ENCODE peak calls at places on chromosomes 13 and 19, in four cellular contexts. M is progenitor cell of endocrine pancreas, Y is cardiac fibroblast, W is GM20000. L is an unnamed sample.

GRCh38 chr13:35808846-35809245 is 322.3 kb downstream of the DCLK1 start:
- DNase-seq in W (no peak), Y (no peak), M (no peak), L (no peak)

GRCh38 chr13:72536668-72537399 is 190.6 kb downstream of the MZT1 start:
- DNase-seq in M (no peak), Y (no peak), W (no peak), L (no peak)

GRCh38 chr19:12748489-12748888 is 3.1 kb upstream of the BEST2 start:
- DNase-seq in Y (no peak), W (no peak), M (no peak), L (no peak)

GRCh38 chr19:13026478-13026999 is 31.3 kb downstream of the NFIX start:
- DNase-seq in W (no peak), M (no peak), Y (peak), L (no peak)

GRCh38 chr19:1074512-1075283 is 7.7 kb downstream of the ARHGAP45 start:
- DNase-seq in Y (no peak), W (peak), M (no peak), L (no peak)

GRCh38 chr13:70390968-70391367 is 282.7 kb upstream of the KLHL1 start:
- DNase-seq in Y (no peak), M (no peak), W (no peak), L (no peak)

GRCh38 chr19:38838208-38838985 is 6.8 kb upstream of the ECH1 start:
- DNase-seq in M (no peak), W (no peak), Y (no peak), L (no peak)

GRCh38 chr13:73715114-73715909 is 418.9 kb downstream of the KLF12 start:
- DNase-seq in M (no peak), Y (no peak), W (peak), L (no peak)

GRCh38 chr19:14073925-14074838 is 1.6 kb downstream of the MISP3 start:
- DNase-seq in Y (no peak), W (peak), M (no peak), L (peak)

GRCh38 chr19:54724644-54725043 is 402 bp downstream of the KIR3DL3 start:
- DNase-seq in M (no peak), W (no peak), Y (no peak), L (no peak)

GRCh38 chr19:1251503-1252220 is 3.3 kb downstream of the MIDN start:
- DNase-seq in Y (no peak), M (no peak), W (no peak), L (peak)

GRCh38 chr13:97212540-97213146 is 9.5 kb upstream of the MBNL2 start:
- DNase-seq in W (no peak), M (no peak), Y (peak), L (no peak)

GRCh38 chr19:38993271-38993670 is 17.7 kb upstream of the FBXO17 start:
- DNase-seq in W (no peak), M (no peak), Y (peak), L (no peak)

GRCh38 chr19:806815-807421 is 9.7 kb downstream of the PTBP1 start:
- DNase-seq in Y (no peak), W (no peak), M (no peak), L (no peak)

GRCh38 chr19:45476349-45476717 is 8.5 kb downstream of the FOSB start:
- DNase-seq in M (no peak), W (no peak), Y (no peak), L (no peak)

GRCh38 chr19:33292595-33293254 is 9.6 kb downstream of the CEBPA start:
- DNase-seq in M (no peak), W (no peak), Y (no peak), L (no peak)

GRCh38 chr13:42807236-42807635 is 25.9 kb downstream of the FAM216B start:
- DNase-seq in M (no peak), W (no peak), Y (no peak), L (no peak)

GRCh38 chr19:13132471-13133166 is 14.6 kb downstream of the NACC1 start:
- DNase-seq in W (no peak), Y (peak), M (no peak), L (no peak)

GRCh38 chr13:102591988-102592781 is 4.6 kb upstream of the TPP2 start:
- DNase-seq in W (peak), Y (peak), M (peak), L (peak)

GRCh38 chr13:59770451-59770850 is 393.3 kb downstream of the DIAPH3 start:
- DNase-seq in W (no peak), M (no peak), Y (no peak), L (no peak)

GRCh38 chr13:98706446-98707110 is 45.9 kb downstream of the SLC15A1 start:
- DNase-seq in W (no peak), Y (peak), M (no peak), L (no peak)

GRCh38 chr19:30673336-30673735 is 301.2 kb downstream of the ZNF536 start:
- DNase-seq in M (no peak), W (no peak), Y (no peak), L (no peak)

GRCh38 chr13:99736541-99736940 is 235.0 kb downstream of the ZIC5 start:
- DNase-seq in M (no peak), Y (no peak), W (no peak), L (no peak)

GRCh38 chr13:31476266-31476665 is 263.1 kb upstream of the RXFP2 start:
- DNase-seq in Y (peak), W (no peak), M (no peak), L (no peak)

GRCh38 chr19:35023428-35023827 is 6.8 kb upstream of the SCN1B start:
- DNase-seq in M (no peak), Y (no peak), W (no peak), L (no peak)

GRCh38 chr13:42926555-42926954 is 65.5 kb downstream of the EPSTI1 start:
- DNase-seq in W (no peak), Y (peak), M (no peak), L (no peak)

GRCh38 chr13:96091164-96091931 is 1.4 kb downstream of the HS6ST3 start:
- DNase-seq in M (peak), W (peak), Y (peak), L (peak)

GRCh38 chr13:100100115-100100879 is 11.4 kb downstream of the PCCA start:
- DNase-seq in W (no peak), Y (peak), M (no peak), L (no peak)

GRCh38 chr19:18321729-18322091 is 1.2 kb downstream of the LSM4 start:
- DNase-seq in Y (peak), W (no peak), M (no peak), L (no peak)

GRCh38 chr13:36673838-36674326 is at the start of gene SERTM1:
- DNase-seq in M (peak), Y (peak), W (no peak), L (peak)

GRCh38 chr19:4473708-4474503 is 1.8 kb downstream of the HDGFL2 start:
- DNase-seq in W (no peak), M (no peak), Y (no peak), L (peak)

GRCh38 chr19:53906211-53907192 is 2.6 kb upstream of the CACNG7 start:
- DNase-seq in M (peak), Y (peak), W (peak), L (peak)

GRCh38 chr19:33487901-33488817 is 33.4 kb downstream of the PEPD start:
- DNase-seq in Y (no peak), W (no peak), M (no peak), L (no peak)

GRCh38 chr19:1752757-1753728 is at the start of gene ONECUT3:
- DNase-seq in W (no peak), Y (no peak), M (peak), L (peak)

DNA sequence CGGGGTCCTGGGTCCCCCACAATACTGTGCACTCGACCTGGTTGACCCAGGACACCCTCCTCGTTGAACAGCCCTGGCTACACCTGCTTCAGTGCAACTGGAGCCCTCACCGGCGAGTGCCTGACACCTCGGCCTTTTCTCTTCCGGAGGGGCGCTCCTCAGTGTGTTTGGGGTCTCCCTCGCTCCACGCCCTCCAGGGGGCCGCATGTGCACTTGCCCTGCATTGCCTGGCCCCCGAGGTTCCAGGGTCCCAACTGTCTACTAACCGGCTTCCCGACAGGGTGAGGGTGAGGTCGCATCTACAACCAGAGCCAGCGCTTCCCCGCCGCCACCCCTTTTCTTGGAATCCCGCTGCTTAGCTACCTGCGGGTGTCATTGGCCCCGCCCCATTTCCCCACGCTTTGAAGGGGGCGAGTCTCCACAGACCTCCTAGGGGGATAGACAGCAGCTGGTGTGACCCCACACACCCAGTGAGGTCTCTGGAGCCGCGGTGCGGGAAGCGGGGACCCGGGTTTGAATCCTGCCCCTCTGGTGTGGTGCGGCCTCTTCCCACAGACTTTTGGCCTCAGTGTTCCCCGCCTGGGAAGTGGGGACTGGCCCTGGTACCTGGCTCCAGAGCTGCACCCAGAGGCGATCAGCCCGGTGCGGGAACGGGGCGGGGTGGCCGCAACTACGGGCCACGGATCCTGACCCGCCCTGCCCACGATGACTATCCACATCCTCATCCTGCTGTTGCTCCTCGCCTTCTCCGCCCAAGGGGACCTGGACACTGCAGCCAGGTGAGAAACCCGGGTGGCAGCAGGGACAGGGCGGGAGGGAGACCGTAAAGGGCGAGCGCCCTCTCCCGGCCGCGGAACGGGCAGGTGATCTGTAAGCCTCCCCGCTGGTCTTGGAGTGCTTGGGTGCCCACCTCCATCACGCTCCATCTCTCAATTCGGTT is at the start of gene ADM5:
- DNase-seq in W (no peak), Y (no peak), M (peak), L (peak)
- TF ChIP-seq CTCF in W (peak), Y (peak), M (peak), L (peak)

DNA sequence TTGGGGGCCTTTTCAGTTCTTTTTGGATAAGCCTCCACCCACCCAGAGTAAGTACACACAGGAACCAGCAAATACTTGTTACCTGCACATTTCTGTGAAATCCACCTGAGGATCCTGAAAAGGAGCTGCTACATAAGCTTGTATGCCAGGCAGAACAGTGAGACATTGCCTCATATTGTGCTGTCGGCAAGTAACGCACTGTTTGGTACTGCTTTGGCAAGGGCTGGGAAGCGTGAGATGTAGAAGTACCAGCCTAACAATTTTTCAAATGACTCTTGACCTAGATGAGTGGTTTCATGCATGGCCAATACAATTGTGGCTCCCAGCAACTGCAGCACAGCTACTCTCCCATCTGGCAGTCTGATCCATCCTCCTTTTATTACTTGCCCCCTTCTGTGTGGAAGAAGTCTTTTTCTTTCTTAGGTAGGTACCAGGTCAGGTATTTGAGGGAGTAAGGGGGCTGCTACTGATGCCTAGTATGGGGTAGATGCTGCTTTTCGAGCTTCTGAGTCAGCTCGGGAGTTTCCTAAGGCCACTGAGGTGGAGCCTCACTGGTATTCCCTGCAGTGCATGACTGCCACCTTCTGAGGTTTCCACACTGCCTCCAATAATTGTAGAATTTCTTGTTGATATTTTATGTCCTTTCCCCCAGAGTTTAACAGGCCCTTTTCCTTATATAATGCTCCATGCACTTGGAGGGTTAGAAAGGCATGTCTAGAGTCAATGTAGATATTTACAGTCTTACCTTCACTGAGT is 52.2 kb downstream of the ZNF737 start:
- DNase-seq in Y (no peak), W (no peak), M (no peak), L (no peak)
- TF ChIP-seq CTCF in Y (no peak), W (no peak), M (peak), L (no peak)

DNA sequence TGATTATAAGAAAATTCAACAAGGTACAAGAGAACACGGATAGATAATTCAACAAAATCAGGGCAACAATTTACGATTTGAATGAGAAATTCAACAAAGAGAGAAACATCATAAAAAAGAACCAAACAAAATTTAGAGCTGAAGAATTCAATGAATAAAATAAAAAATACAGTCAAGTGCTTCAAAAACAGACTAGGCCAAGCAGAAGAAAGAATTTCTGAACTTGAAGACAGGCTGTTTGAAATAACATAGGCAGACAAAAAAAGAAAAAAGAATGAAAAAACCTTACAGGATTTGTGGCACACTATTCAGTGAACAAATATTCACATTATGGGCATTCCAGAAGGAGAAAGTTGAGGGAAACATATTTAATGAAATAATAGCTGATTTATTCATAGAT is 31.1 kb downstream of the ZNF283 start:
- DNase-seq in Y (no peak), W (no peak), M (no peak), L (no peak)
- TF ChIP-seq CTCF in Y (no peak), W (no peak), M (no peak), L (no peak)

GRCh38 chr13:110323986-110324749 is 17.1 kb downstream of the COL4A2 start:
- DNase-seq in M (no peak), W (no peak), Y (no peak), L (no peak)

GRCh38 chr13:110329258-110329657 is 22.2 kb downstream of the COL4A2 start:
- DNase-seq in M (no peak), W (no peak), Y (no peak), L (no peak)

GRCh38 chr13:110328509-110328908 is 21.4 kb downstream of the COL4A2 start:
- DNase-seq in Y (peak), W (no peak), M (no peak), L (no peak)

GRCh38 chr13:110327036-110327790 is 20.1 kb downstream of the COL4A2 start:
- DNase-seq in W (no peak), Y (no peak), M (no peak), L (no peak)

GRCh38 chr13:110326263-110326904 is 19.3 kb downstream of the COL4A2 start:
- DNase-seq in W (no peak), Y (no peak), M (no peak), L (no peak)
- TF ChIP-seq CTCF in W (no peak), Y (no peak), M (no peak), L (no peak)

GRCh38 chr13:29564828-29565227 is 30.7 kb downstream of the SLC7A1 start:
- DNase-seq in M (no peak), Y (no peak), W (no peak), L (no peak)
- TF ChIP-seq CTCF in M (no peak), Y (no peak), W (no peak), L (no peak)